ENCODE peak calls at places on chromosomes 4 and X, in four cellular contexts. N is activated CD8-positive, alpha-beta memory T cell treated with anti-CD3 and anti-CD28 coated beads for 48 hours; V is H54; M is stimulated activated CD4-positive, alpha-beta T cell treated with anti-CD3 and anti-CD28 coated beads, TNF-alpha, amount 100 ng/mL, for 1 hour. H is an unnamed sample.

GRCh38 chr4:55075823-55076418 is 49.5 kb downstream of the KDR start:
- DNase-seq in N (no peak), V (no peak), M (no peak), H (no peak)

GRCh38 chr4:74157116-74157742 is 689 bp upstream of the MTHFD2L start:
- DNase-seq in N (no peak), V (no peak), M (no peak), H (no peak)

GRCh38 chr4:20618729-20619128 is 81.5 kb upstream of the PACRGL start:
- DNase-seq in N (no peak), V (no peak), M (no peak), H (no peak)

GRCh38 chrX:100874240-100874798 is at the start of gene NOX1:
- DNase-seq in N (no peak), V (no peak), M (no peak), H (no peak)

GRCh38 chr4:122012735-122013134 is 60.9 kb upstream of the TRPC3 start:
- DNase-seq in N (no peak), V (no peak), M (no peak), H (no peak)

GRCh38 chr4:76526585-76526990 is 91.6 kb downstream of the SHROOM3 start:
- DNase-seq in N (no peak), V (no peak), M (no peak), H (no peak)

GRCh38 chr4:147616849-147617172 is 386 bp upstream of the TMEM184C start:
- DNase-seq in N (no peak), V (no peak), M (no peak), H (no peak)

GRCh38 chr4:71202703-71203102 is 136.1 kb upstream of the SLC4A4 start:
- DNase-seq in N (no peak), V (no peak), M (no peak), H (no peak)

GRCh38 chr4:147570616-147571015 is 46.6 kb upstream of the TMEM184C start:
- DNase-seq in N (no peak), V (no peak), M (no peak), H (no peak)

GRCh38 chr4:155336242-155336641 is 40.5 kb downstream of the MAP9 start:
- DNase-seq in N (no peak), V (no peak), M (no peak), H (no peak)

GRCh38 chr4:1237981-1238675 is 10.8 kb downstream of the CTBP1 start:
- DNase-seq in N (no peak), V (no peak), M (no peak), H (no peak)

GRCh38 chr4:56958111-56958517 is 19.3 kb downstream of the NOA1 start:
- DNase-seq in N (no peak), V (peak; percentile 9), M (no peak), H (no peak)

GRCh38 chrX:12330841-12331240 is 192.6 kb downstream of the FRMPD4 start:
- DNase-seq in N (no peak), V (no peak), M (no peak), H (no peak)

GRCh38 chr4:82044141-82044993 is 329.4 kb downstream of the HNRNPD start:
- DNase-seq in N (no peak), V (no peak), M (no peak), H (peak; percentile 41)

GRCh38 chr4:136768213-136768924 is 763.9 kb downstream of the PCDH18 start:
- DNase-seq in N (no peak), V (no peak), M (no peak), H (no peak)

GRCh38 chr4:107317596-107317995 is 281.5 kb upstream of the DKK2 start:
- DNase-seq in N (no peak), V (no peak), M (no peak), H (no peak)

GRCh38 chrX:531611-531936 is 99.0 kb upstream of the SHOX start:
- DNase-seq in N (no peak), V (no peak), M (no peak), H (peak; percentile 61)

GRCh38 chrX:482702-483203 is 96.0 kb upstream of the PPP2R3B start:
- DNase-seq in N (no peak), V (no peak), M (no peak), H (no peak)

GRCh38 chrX:66914082-66914481 is 275.2 kb upstream of the EDA2R start:
- DNase-seq in N (no peak), V (no peak), M (no peak), H (no peak)

GRCh38 chr4:41880022-41880837 is 55.0 kb upstream of the TMEM33 start:
- DNase-seq in N (no peak), V (no peak), M (no peak), H (peak; percentile 59)

GRCh38 chr4:134470544-134470943 is 269.0 kb upstream of the PABPC4L start:
- DNase-seq in N (no peak), V (no peak), M (no peak), H (no peak)

GRCh38 chr4:2743518-2744445 is 12.4 kb downstream of the TNIP2 start:
- DNase-seq in N (no peak), V (no peak), M (no peak), H (no peak)

GRCh38 chr4:14749910-14750309 is 252.4 kb upstream of the CPEB2 start:
- DNase-seq in N (no peak), V (peak; percentile 0), M (no peak), H (no peak)

GRCh38 chr4:179040259-179040658 is 1598.0 kb upstream of the AGA start:
- DNase-seq in N (no peak), V (no peak), M (no peak), H (no peak)

GRCh38 chrX:132853040-132853439 is 105.4 kb downstream of the HS6ST2 start:
- DNase-seq in N (no peak), V (no peak), M (no peak), H (no peak)

GRCh38 chr4:40395908-40396806 is 61.0 kb downstream of the CHRNA9 start:
- DNase-seq in N (no peak), V (no peak), M (no peak), H (no peak)

GRCh38 chrX:30779453-30780030 is 109.5 kb downstream of the TAB3 start:
- DNase-seq in N (no peak), V (no peak), M (no peak), H (no peak)

GRCh38 chrX:19899234-19899788 is 11.9 kb upstream of the SH3KBP1 start:
- DNase-seq in N (no peak), V (no peak), M (no peak), H (no peak)

GRCh38 chr4:31291238-31291637 is 571.1 kb downstream of the PCDH7 start:
- DNase-seq in N (no peak), V (no peak), M (no peak), H (peak; percentile 1)

GRCh38 chr4:158190736-158191135 is 17.9 kb upstream of the GASK1B start:
- DNase-seq in N (no peak), V (no peak), M (no peak), H (no peak)

GRCh38 chr4:26081795-26082498 is 167.9 kb downstream of the SMIM20 start:
- DNase-seq in N (no peak), V (no peak), M (no peak), H (no peak)

GRCh38 chr4:124631760-124632159 is 80.8 kb downstream of the ANKRD50 start:
- DNase-seq in N (no peak), V (peak; percentile 33), M (no peak), H (no peak)

GRCh38 chr4:11271263-11271662 is 157.4 kb downstream of the HS3ST1 start:
- DNase-seq in N (no peak), V (no peak), M (no peak), H (no peak)

GRCh38 chr4:40909363-40909876 is 159.7 kb downstream of the NSUN7 start:
- DNase-seq in N (no peak), V (peak; percentile 48), M (no peak), H (no peak)

GRCh38 chrX:136810493-136810892 is 29.8 kb upstream of the ARHGEF6 start:
- DNase-seq in N (no peak), V (no peak), M (no peak), H (no peak)

GRCh38 chrX:115689931-115690330 is 129.0 kb downstream of the PLS3 start:
- DNase-seq in N (no peak), V (no peak), M (no peak), H (no peak)

H was measured in H1.